ENCODE peak calls at places on chromosome 1, in seven cellular contexts. M, Q, A, U, E, K and Y are unnamed samples.

GRCh38 chr1:100622966-100623762 is 85.2 kb downstream of the GPR88 start:
- DNase-seq in M (no peak), Q (no peak), K (no peak), U (no peak), E (no peak), A (no peak), Y (no peak)

GRCh38 chr1:107004421-107004820 is 52.1 kb upstream of the PRMT6 start:
- DNase-seq in Q (no peak), K (no peak), M (no peak), E (no peak), A (no peak), U (no peak), Y (no peak)

GRCh38 chr1:149936992-149937705 is 470 bp upstream of the MTMR11 start:
- DNase-seq in U (no peak), Q (no peak), M (peak), E (no peak), A (no peak), K (peak), Y (peak)

GRCh38 chr1:1206376-1207253 is at the start of gene TNFRSF18:
- DNase-seq in M (peak), E (no peak), U (no peak), K (no peak), Q (no peak), A (peak), Y (no peak)

GRCh38 chr1:46455951-46456350 is 33.7 kb upstream of the DMBX1 start:
- DNase-seq in U (no peak), Q (no peak), A (no peak), M (no peak), K (no peak), E (no peak), Y (no peak)

GRCh38 chr1:93124556-93125368 is 45.7 kb downstream of the MTF2 start:
- DNase-seq in A (no peak), K (no peak), Q (no peak), E (no peak), U (no peak), M (no peak), Y (no peak)

GRCh38 chr1:156508955-156509234 is 8.3 kb upstream of the MEF2D start:
- DNase-seq in U (no peak), Q (no peak), M (no peak), A (no peak), E (no peak), K (no peak), Y (no peak)

GRCh38 chr1:202279806-202280205 is 61.9 kb downstream of the UBE2T start:
- DNase-seq in M (no peak), A (no peak), U (peak), E (no peak), Q (no peak), K (no peak), Y (no peak)

GRCh38 chr1:34164510-34165381 is at the start of gene CSMD2:
- DNase-seq in K (no peak), M (peak), U (peak), A (no peak), E (peak), Q (peak), Y (no peak)

GRCh38 chr1:44031051-44031899 is at the start of gene SLC6A9:
- DNase-seq in M (peak), A (peak), K (peak), U (peak), Q (no peak), E (peak), Y (no peak)

GRCh38 chr1:228870041-228870713 is 134.9 kb downstream of the RHOU start:
- DNase-seq in U (no peak), E (no peak), Q (no peak), A (no peak), M (no peak), K (no peak), Y (no peak)

GRCh38 chr1:85200367-85200869 is 398 bp downstream of the SYDE2 start:
- DNase-seq in M (no peak), A (peak), E (no peak), U (peak), Q (no peak), K (no peak), Y (peak)

GRCh38 chr1:37795340-37796110 is 1.9 kb downstream of the MANEAL start:
- DNase-seq in K (no peak), U (peak), A (no peak), M (peak), Q (peak), E (peak), Y (no peak)

GRCh38 chr1:5667513-5668325 is 324.5 kb downstream of the NPHP4 start:
- DNase-seq in U (no peak), A (no peak), E (peak), Q (no peak), M (no peak), K (no peak), Y (no peak)